ENCODE peak calls at places on chromosome 19, in four cellular contexts. E is HCT116, D is K562, W is HepG2. P is an unnamed sample.

GRCh38 chr19:12749938-12750521 is 1.6 kb upstream of the BEST2 start:
- DNase-seq in E (no peak), D (no peak), W (no peak), P (no peak)

GRCh38 chr19:55319786-55320185 is 5.4 kb downstream of the TMEM150B start:
- DNase-seq in E (no peak), D (peak; percentile 78), W (no peak), P (no peak)

GRCh38 chr19:8610041-8610927 is at the start of gene ADAMTS10:
- DNase-seq in E (no peak), D (peak; percentile 43), W (no peak), P (no peak)

GRCh38 chr19:34501339-34502320 is 20.1 kb downstream of the WTIP start:
- DNase-seq in E (peak; percentile 69), D (peak; percentile 94), W (peak; percentile 76), P (peak; percentile 69)

GRCh38 chr19:41321204-41321599 is 11.2 kb downstream of the CCDC97 start:
- DNase-seq in E (no peak), D (no peak), W (no peak), P (no peak)

GRCh38 chr19:55688422-55689218 is 13.6 kb downstream of the EPN1 start:
- DNase-seq in E (no peak), D (peak; percentile 60), W (no peak), P (no peak)

GRCh38 chr19:33301011-33301899 is 1.1 kb downstream of the CEBPA start:
- DNase-seq in E (no peak), D (no peak), W (no peak), P (no peak)

GRCh38 chr19:542173-542866 is 1.5 kb upstream of the GZMM start:
- DNase-seq in E (no peak), D (no peak), W (no peak), P (no peak)

GRCh38 chr19:34794289-34794960 is 21.4 kb upstream of the ZNF599 start:
- DNase-seq in E (no peak), D (no peak), W (no peak), P (no peak)

GRCh38 chr19:56071151-56071550 is 49.9 kb downstream of the ZNF787 start:
- DNase-seq in E (peak; percentile 15), D (peak; percentile 46), W (peak; percentile 39), P (no peak)

GRCh38 chr19:1461862-1462261 is 11.9 kb downstream of the APC2 start:
- DNase-seq in E (no peak), D (no peak), W (peak; percentile 49), P (no peak)

GRCh38 chr19:19026299-19026971 is 6.9 kb downstream of the SUGP2 start:
- DNase-seq in E (no peak), D (no peak), W (peak; percentile 24), P (no peak)

DNA sequence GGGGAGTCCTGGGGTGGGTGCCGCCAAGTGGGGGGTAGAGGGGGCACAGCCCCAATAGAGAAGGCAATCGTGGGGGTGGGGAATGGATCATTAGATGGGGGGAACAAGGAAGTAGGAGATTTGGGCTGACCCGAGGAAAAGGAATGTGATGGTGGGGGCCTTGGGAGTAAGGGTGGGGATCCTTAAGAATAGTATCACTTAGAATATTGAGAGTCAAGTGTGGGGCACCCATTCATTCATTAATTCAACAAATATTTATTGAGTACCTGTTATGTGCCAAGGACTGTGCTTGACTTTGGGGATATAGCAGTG is 641 bp downstream of the PPP5C start:
- DNase-seq in E (no peak), D (no peak), W (no peak), P (no peak)
- H3K27ac ChIP-seq in E (peak overlapping the region; percentile 86), D (peak overlapping the region; percentile 28), W (no peak overlapping the region), P (peak overlapping the region; percentile 89)

GRCh38 chr19:50349277-50350057 is 16.0 kb downstream of the NAPSA start:
- DNase-seq in E (no peak), D (no peak), W (peak; percentile 77), P (no peak)
- TF ChIP-seq TCF7L2 in E (no peak), D (no peak), W (no peak), P (no peak)

GRCh38 chr19:48596679-48597465 is 9.7 kb upstream of the SPACA4 start:
- DNase-seq in E (no peak), D (no peak), W (no peak), P (no peak)

GRCh38 chr19:48595171-48595570 is 11.4 kb upstream of the SPACA4 start:
- DNase-seq in E (no peak), D (no peak), W (no peak), P (no peak)

GRCh38 chr19:48598996-48599626 is 7.4 kb upstream of the SPACA4 start:
- DNase-seq in E (no peak), D (no peak), W (no peak), P (no peak)

GRCh38 chr19:48595833-48596232 is 10.7 kb upstream of the SPACA4 start:
- DNase-seq in E (no peak), D (no peak), W (no peak), P (no peak)

DNA sequence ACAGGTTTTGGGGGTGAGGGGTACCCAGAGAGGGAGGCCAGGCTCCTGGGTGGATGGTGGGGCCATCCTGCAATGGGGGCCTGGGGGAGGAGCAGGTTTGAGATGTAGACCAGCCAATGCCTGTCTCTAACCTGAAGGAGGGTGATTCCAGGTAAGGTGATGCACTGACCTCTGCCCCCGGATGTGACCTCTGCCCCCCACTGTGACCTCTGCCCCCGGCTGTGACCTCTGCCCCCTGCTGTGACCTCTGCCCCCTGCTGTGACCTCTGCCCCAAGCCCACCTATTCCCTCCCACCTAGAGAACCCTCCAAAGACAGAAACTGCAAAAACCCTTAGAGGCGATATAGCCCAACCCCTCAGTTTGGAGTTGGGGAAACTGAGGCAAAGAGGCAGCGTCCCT is 10.3 kb upstream of the SPACA4 start:
- DNase-seq in E (no peak), D (no peak), W (no peak), P (no peak)
- H3K27ac ChIP-seq in E (no peak overlapping the region), D (no peak overlapping the region), W (no peak overlapping the region), P (no peak overlapping the region)

GRCh38 chr19:48845384-48845783 is 9.1 kb upstream of the HSD17B14 start:
- DNase-seq in E (no peak), D (no peak), W (no peak), P (no peak)
- TF ChIP-seq TCF7L2 in E (no peak), D (no peak), W (no peak), P (no peak)

GRCh38 chr19:14616310-14616870 is 33.5 kb downstream of the CLEC17A start:
- DNase-seq in E (no peak), D (no peak), W (peak; percentile 80), P (no peak)
- H3K27ac ChIP-seq in E (no peak overlapping the region), D (no peak overlapping the region), W (peak overlapping the region; percentile 18), P (no peak overlapping the region)

GRCh38 chr19:3102239-3103140 is 8.3 kb downstream of the GNA11 start:
- DNase-seq in E (no peak), D (no peak), W (no peak), P (no peak)
- TF ChIP-seq TCF7L2 in E (no peak), D (no peak), W (no peak), P (no peak)

DNA sequence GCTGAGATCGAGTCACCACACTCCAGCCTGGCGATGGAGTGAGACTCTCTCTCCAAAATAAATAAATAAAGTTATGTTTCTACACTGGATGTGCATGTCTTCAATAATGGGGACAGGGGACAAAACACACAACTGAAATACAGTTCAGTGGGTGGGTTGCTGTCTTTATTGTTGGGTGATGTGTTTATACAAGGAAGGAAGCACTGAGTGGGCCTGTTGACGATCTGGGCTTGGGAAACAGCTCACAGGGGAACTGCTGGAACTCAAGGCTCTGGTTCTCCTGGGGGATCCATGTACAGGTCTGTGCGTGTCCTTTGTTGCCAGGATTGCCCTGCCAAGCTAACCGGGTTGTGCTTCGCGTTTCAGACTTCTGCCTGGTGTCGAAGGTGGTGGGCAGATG is 18.9 kb downstream of the SPINT2 start:
- DNase-seq in E (no peak), D (no peak), W (no peak), P (no peak)
- H3K27ac ChIP-seq in E (no peak overlapping the region), D (no peak overlapping the region), W (no peak overlapping the region), P (peak overlapping the region; percentile 51)

GRCh38 chr19:4051175-4052101 is 15.3 kb downstream of the ZBTB7A start:
- DNase-seq in E (no peak), D (no peak), W (peak; percentile 44), P (no peak)
- TF ChIP-seq TCF7L2 in E (no peak), D (no peak), W (no peak), P (no peak)

GRCh38 chr19:17183271-17183757 is 31.8 kb upstream of the USE1 start:
- DNase-seq in E (no peak), D (no peak), W (no peak), P (no peak)
- H3K27ac ChIP-seq in E (no peak overlapping the region), D (no peak overlapping the region), W (no peak overlapping the region), P (no peak overlapping the region)